ENCODE peak calls at places on chromosomes 12 and 14, in nine cellular contexts. M is SK-N-DZ; R is stimulated activated CD4-positive, alpha-beta T cell treated with anti-CD3 and anti-CD28 coated beads, Interleukin-2, amount 100 ng/mL, for 24 hours; X is glutamatergic neuron; F is fibroblast of lung; U is ACHN; G is head of caudate nucleus; Q is GM04504; T is PC-3. Y is an unnamed sample.

GRCh38 chr12:25497021-25497420 is 56.1 kb downstream of the LMNTD1 start:
- DNase-seq in U (no peak), G (peak), F (peak), T (peak), M (no peak), R (no peak), X (no peak), Q (no peak), Y (no peak)

GRCh38 chr14:33676135-33676566 is 274.7 kb downstream of the EGLN3 start:
- DNase-seq in X (peak), Q (no peak), T (peak), F (peak), G (peak), M (peak), R (no peak), U (peak), Y (no peak)

GRCh38 chr12:100371146-100371545 is 14.3 kb downstream of the SLC17A8 start:
- DNase-seq in U (no peak), Q (no peak), F (no peak), R (no peak), T (no peak), G (no peak), M (no peak), X (no peak), Y (no peak)

GRCh38 chr12:6459004-6459337 is 7.1 kb downstream of the TAPBPL start:
- DNase-seq in Q (no peak), M (no peak), F (no peak), X (no peak), G (no peak), U (no peak), T (no peak), R (no peak), Y (no peak)

GRCh38 chr14:101554991-101555668 is 6.2 kb upstream of the DIO3 start:
- DNase-seq in T (no peak), R (no peak), M (no peak), X (no peak), U (no peak), G (no peak), F (no peak), Q (no peak), Y (no peak)

GRCh38 chr14:42112108-42112507 is 505.4 kb downstream of the LRFN5 start:
- DNase-seq in G (no peak), T (peak), U (no peak), M (no peak), R (no peak), F (peak), Q (no peak), X (no peak), Y (no peak)

GRCh38 chr12:128853321-128854197 is at the start of gene GLT1D1:
- DNase-seq in G (no peak), R (no peak), X (peak), T (no peak), U (no peak), Q (no peak), F (no peak), M (no peak), Y (no peak)

GRCh38 chr14:98606041-98606640 is 665.9 kb downstream of the BCL11B start:
- DNase-seq in M (no peak), G (no peak), T (no peak), F (no peak), U (no peak), R (no peak), Q (no peak), X (no peak), Y (no peak)

GRCh38 chr12:460301-461230 is 827 bp downstream of the B4GALNT3 start:
- DNase-seq in F (peak), Q (no peak), R (peak), M (no peak), T (no peak), U (no peak), G (no peak), X (peak), Y (peak)

GRCh38 chr14:69376439-69376838 is 21.7 kb downstream of the ERH start:
- DNase-seq in X (no peak), T (no peak), R (no peak), F (peak), U (no peak), M (no peak), G (no peak), Q (no peak), Y (no peak)

GRCh38 chr12:113361574-113362370 is 3.4 kb downstream of the PLBD2 start:
- DNase-seq in X (no peak), G (no peak), U (no peak), M (no peak), R (no peak), T (no peak), Q (no peak), F (no peak), Y (no peak)

GRCh38 chr14:106039400-106039799 is 513.0 kb downstream of the TMEM121 start:
- DNase-seq in T (peak), F (no peak), M (no peak), Q (no peak), R (peak), X (no peak), U (no peak), G (no peak), Y (peak)

GRCh38 chr14:101708853-101709532 is 52.5 kb upstream of the PPP2R5C start:
- DNase-seq in Q (no peak), M (no peak), X (no peak), T (no peak), G (no peak), F (no peak), R (no peak), U (no peak), Y (no peak)

GRCh38 chr14:56635041-56635440 is 55.4 kb downstream of the TMEM260 start:
- DNase-seq in M (no peak), X (no peak), R (no peak), Q (no peak), T (no peak), U (no peak), F (no peak), G (no peak), Y (no peak)

GRCh38 chr12:110555509-110556406 is 27.4 kb downstream of the PPTC7 start:
- DNase-seq in M (no peak), U (peak), T (peak), F (peak), R (no peak), Q (no peak), X (no peak), G (no peak), Y (no peak)

GRCh38 chr12:34402899-34403705 is 380.8 kb downstream of the ALG10 start:
- DNase-seq in M (no peak), R (no peak), T (no peak), X (peak), Q (no peak), F (no peak), U (no peak), G (peak), Y (no peak)

GRCh38 chr12:95600567-95600966 is 49.3 kb upstream of the USP44 start:
- DNase-seq in Q (no peak), R (no peak), U (no peak), X (no peak), T (no peak), M (no peak), G (no peak), F (no peak), Y (no peak)

GRCh38 chr14:29554335-29554734 is 373.3 kb downstream of the PRKD1 start:
- DNase-seq in G (no peak), M (no peak), U (no peak), R (no peak), Q (no peak), F (no peak), X (no peak), T (no peak), Y (no peak)

GRCh38 chr14:93105362-93105761 is 10.4 kb downstream of the ITPK1 start:
- DNase-seq in T (peak), X (no peak), F (peak), Q (peak), M (no peak), R (no peak), U (no peak), G (no peak), Y (no peak)

GRCh38 chr14:101183376-101184103 is 280.0 kb upstream of the RTL1 start:
- DNase-seq in R (no peak), M (peak), F (no peak), G (no peak), Q (no peak), T (no peak), U (no peak), X (peak), Y (no peak)

GRCh38 chr12:62345667-62346066 is 85.5 kb downstream of the USP15 start:
- DNase-seq in R (no peak), Q (no peak), M (no peak), U (no peak), X (no peak), G (no peak), T (no peak), F (no peak), Y (no peak)

GRCh38 chr12:119544780-119545625 is 48.6 kb upstream of the TMEM233 start:
- DNase-seq in M (peak), F (peak), U (peak), Q (peak), X (peak), R (peak), G (peak), T (peak), Y (peak)

GRCh38 chr14:61455351-61455750 is 134.0 kb downstream of the PRKCH start:
- DNase-seq in U (no peak), T (no peak), Q (no peak), M (no peak), R (no peak), X (no peak), F (no peak), G (no peak), Y (no peak)

GRCh38 chr12:14924541-14924940 is 13.8 kb downstream of the ERP27 start:
- DNase-seq in X (no peak), F (no peak), G (no peak), Q (no peak), R (no peak), T (no peak), U (no peak), M (no peak), Y (no peak)

GRCh38 chr12:6067152-6067916 is 57.1 kb downstream of the VWF start:
- DNase-seq in Q (no peak), X (no peak), U (peak), T (peak), M (peak), F (no peak), G (no peak), R (no peak), Y (no peak)

GRCh38 chr12:115452751-115453281 is 768.8 kb upstream of the TBX3 start:
- DNase-seq in Q (no peak), G (no peak), U (no peak), X (no peak), R (no peak), T (no peak), M (peak), F (no peak), Y (no peak)

GRCh38 chr14:96616168-96616681 is 114.0 kb downstream of the PAPOLA start:
- DNase-seq in F (no peak), Q (no peak), U (no peak), R (no peak), G (no peak), T (no peak), M (no peak), X (no peak), Y (no peak)